ENCODE peak calls at places on chromosomes 4 and X, in five cellular contexts. H is tibial artery, X is suprapubic skin, K is esophagus muscularis mucosa, Q is endothelial cell of umbilical vein. V is an unnamed sample.

GRCh38 chr4:61320154-61320553 is 120.0 kb downstream of the ADGRL3 start:
- DNase-seq in Q (no peak), X (no peak), H (no peak), K (no peak), V (no peak)

GRCh38 chr4:70505152-70505748 is 13.1 kb upstream of the AMTN start:
- DNase-seq in Q (peak; percentile 54), H (no peak), K (no peak), X (no peak), V (peak; percentile 63)

GRCh38 chr4:56530269-56531148 is 24.9 kb downstream of the ARL9 start:
- DNase-seq in H (peak; percentile 89), K (peak; percentile 96), X (peak; percentile 94), Q (peak; percentile 72), V (peak; percentile 84)

GRCh38 chr4:185286571-185286970 is 77.2 kb downstream of the SNX25 start:
- DNase-seq in K (no peak), Q (no peak), H (no peak), X (no peak), V (no peak)

GRCh38 chr4:121950680-121951569 is 935 bp downstream of the TRPC3 start:
- DNase-seq in H (peak; percentile 66), X (peak; percentile 79), K (no peak), Q (peak; percentile 13), V (peak; percentile 19)

GRCh38 chrX:47619486-47620302 is at the start of gene SYN1:
- DNase-seq in H (peak; percentile 80), Q (peak; percentile 60), K (peak; percentile 5), X (peak; percentile 82), V (peak; percentile 85)

GRCh38 chr4:186166852-186167512 is 24.4 kb upstream of the CYP4V2 start:
- DNase-seq in K (peak; percentile 62), Q (no peak), H (no peak), X (no peak), V (no peak)

GRCh38 chr4:54277691-54278090 is 48.6 kb downstream of the PDGFRA start:
- DNase-seq in K (no peak), X (no peak), H (no peak), Q (peak; percentile 92), V (peak; percentile 42)

GRCh38 chrX:119249836-119250340 is 13.8 kb downstream of the PGRMC1 start:
- DNase-seq in H (no peak), Q (no peak), K (no peak), X (no peak), V (no peak)

GRCh38 chr4:102560743-102561341 is 59.7 kb downstream of the NFKB1 start:
- DNase-seq in H (no peak), K (no peak), X (no peak), Q (no peak), V (no peak)

GRCh38 chrX:153934473-153935325 is at the start of gene NAA10:
- DNase-seq in K (no peak), X (no peak), H (peak; percentile 84), Q (peak; percentile 62), V (peak; percentile 77)

GRCh38 chr4:19583827-19584569 is 667.7 kb upstream of the SLIT2 start:
- DNase-seq in K (no peak), X (no peak), Q (no peak), H (no peak), V (no peak)

GRCh38 chr4:158316264-158316663 is 106.0 kb downstream of the TMEM144 start:
- DNase-seq in Q (no peak), X (no peak), H (no peak), K (no peak), V (no peak)

GRCh38 chr4:118997601-118998000 is 108.9 kb downstream of the SYNPO2 start:
- DNase-seq in H (no peak), K (peak; percentile 14), Q (no peak), X (no peak), V (no peak)

GRCh38 chr4:153684182-153685073 is at the start of gene TLR2:
- DNase-seq in K (no peak), H (peak; percentile 88), Q (peak; percentile 17), X (peak; percentile 90), V (peak; percentile 71)

GRCh38 chr4:141425124-141425523 is 204.4 kb downstream of the ZNF330 start:
- DNase-seq in K (no peak), X (no peak), H (no peak), Q (no peak), V (no peak)

GRCh38 chr4:158170691-158171455 is 2.0 kb downstream of the GASK1B start:
- DNase-seq in H (peak; percentile 78), Q (peak; percentile 89), K (no peak), X (peak; percentile 81), V (peak; percentile 40)

GRCh38 chr4:15562114-15562513 is 92.4 kb downstream of the CC2D2A start:
- DNase-seq in X (no peak), Q (no peak), H (no peak), K (no peak), V (no peak)

GRCh38 chr4:51943221-51943620 is 76.9 kb downstream of the LRRC66 start:
- DNase-seq in X (no peak), Q (no peak), H (no peak), K (peak; percentile 29), V (no peak)

GRCh38 chr4:112357453-112357852 is 60.3 kb downstream of the ALPK1 start:
- DNase-seq in K (no peak), X (no peak), H (no peak), Q (no peak), V (no peak)

GRCh38 chr4:169957785-169958184 is 68.4 kb downstream of the MFAP3L start:
- DNase-seq in X (no peak), K (no peak), H (no peak), Q (no peak), V (no peak)

GRCh38 chr4:110626532-110627153 is 3.8 kb upstream of the PITX2 start:
- DNase-seq in X (no peak), H (no peak), K (no peak), Q (no peak), V (no peak)

GRCh38 chrX:28177202-28177601 is 196.0 kb upstream of the DCAF8L1 start:
- DNase-seq in H (no peak), X (no peak), K (no peak), Q (no peak), V (no peak)

GRCh38 chrX:115367455-115367854 is 77.9 kb downstream of the LUZP4 start:
- DNase-seq in H (no peak), X (no peak), Q (peak; percentile 83), K (no peak), V (no peak)

GRCh38 chrX:131854586-131854985 is 168.5 kb upstream of the STK26 start:
- DNase-seq in H (no peak), Q (peak; percentile 20), X (no peak), K (no peak), V (no peak)

GRCh38 chr4:174255790-174256189 is 27.7 kb downstream of the FBXO8 start:
- DNase-seq in H (no peak), K (no peak), X (no peak), Q (no peak), V (no peak)

GRCh38 chr4:43253511-43253910 is 361.0 kb downstream of the GRXCR1 start:
- DNase-seq in K (no peak), X (no peak), H (no peak), Q (no peak), V (no peak)

GRCh38 chr4:5460106-5460801 is 248.1 kb downstream of the EVC2 start:
- DNase-seq in Q (peak; percentile 7), X (peak; percentile 60), K (no peak), H (peak; percentile 47), V (peak; percentile 16)

GRCh38 chr4:16794816-16795445 is 103.5 kb downstream of the LDB2 start:
- DNase-seq in Q (peak; percentile 83), K (no peak), H (no peak), X (peak; percentile 81), V (peak; percentile 50)

GRCh38 chrX:115460565-115460888 is 100.4 kb upstream of the PLS3 start:
- DNase-seq in K (no peak), Q (peak; percentile 84), H (no peak), X (no peak), V (no peak)

GRCh38 chr4:4327652-4328121 is 37.6 kb downstream of the ZBTB49 start:
- DNase-seq in X (peak; percentile 75), H (peak; percentile 50), Q (peak; percentile 10), K (no peak), V (peak; percentile 20)

GRCh38 chrX:70174754-70175153 is 2.5 kb upstream of the DGAT2L6 start:
- DNase-seq in H (no peak), Q (peak; percentile 19), X (no peak), K (no peak), V (no peak)

GRCh38 chrX:11393949-11394654 is 100.9 kb downstream of the AMELX start:
- DNase-seq in Q (no peak), H (no peak), X (no peak), K (no peak), V (no peak)

GRCh38 chr4:73891739-73892405 is 22.7 kb downstream of the CXCL1 start:
- DNase-seq in X (no peak), H (no peak), Q (no peak), K (no peak), V (no peak)

GRCh38 chrX:39772057-39772832 is 325.5 kb downstream of the BCOR start:
- DNase-seq in H (no peak), X (no peak), K (no peak), Q (peak; percentile 44), V (peak; percentile 70)

DNA sequence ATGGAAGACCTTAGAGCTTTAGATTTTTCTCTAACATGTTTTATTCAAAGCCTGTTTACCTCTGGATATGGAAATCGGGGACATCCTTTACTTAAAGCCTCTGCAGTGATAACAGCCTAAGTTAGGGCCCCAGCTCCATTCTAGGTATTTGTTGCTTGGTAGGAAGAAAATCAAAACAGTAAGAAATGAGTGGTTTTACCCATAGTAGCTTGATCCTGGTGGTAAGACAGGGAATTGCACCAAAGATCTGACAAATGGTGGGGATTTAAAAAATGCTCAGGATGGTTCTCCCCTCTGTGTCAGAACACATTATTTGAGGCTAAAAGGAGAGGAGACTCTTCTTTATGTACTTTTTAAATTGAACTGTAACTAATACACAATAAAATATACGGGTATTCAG is 52.4 kb downstream of the AFF2 start:
- DNase-seq in Q (no peak), H (no peak), X (no peak), K (no peak), V (no peak)
- TF ChIP-seq CTCF in Q (no peak), H (no peak), X (no peak), K (no peak), V (peak; percentile 6)

GRCh38 chr4:108116423-108117168 is 52.1 kb downstream of the LEF1 start:
- DNase-seq in K (peak; percentile 90), Q (no peak), H (no peak), X (no peak), V (no peak)
- H3K4me1 ChIP-seq in K (no peaks in the 10 kb centered on the region), Q (no peaks in the 10 kb centered on the region), H (no peaks in the 10 kb centered on the region), X (peaks cover 6% of the 10 kb centered on the region), V (peaks cover 4% of the 10 kb centered on the region)

DNA sequence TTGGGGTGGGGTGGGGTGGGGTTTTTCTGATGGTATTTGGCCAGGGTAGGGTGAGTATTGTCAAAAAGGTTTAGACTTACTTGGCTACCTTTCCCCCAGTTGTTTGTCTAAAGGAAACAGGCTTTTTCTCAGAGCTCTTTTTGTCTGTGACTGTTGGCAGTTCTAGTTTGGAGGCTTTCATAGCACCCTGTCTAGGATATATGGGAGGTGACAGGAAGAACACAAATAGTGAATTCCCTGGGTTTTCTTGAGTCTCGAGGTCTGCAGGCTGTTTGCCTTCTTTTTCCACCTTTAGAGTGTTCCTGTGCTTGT is 13.5 kb downstream of the RPS6KA3 start:
- DNase-seq in X (no peak), Q (peak; percentile 6), H (no peak), K (no peak), V (no peak)
- TF ChIP-seq CTCF in X (no peak), Q (no peak), H (no peak), K (no peak), V (no peak)

DNA sequence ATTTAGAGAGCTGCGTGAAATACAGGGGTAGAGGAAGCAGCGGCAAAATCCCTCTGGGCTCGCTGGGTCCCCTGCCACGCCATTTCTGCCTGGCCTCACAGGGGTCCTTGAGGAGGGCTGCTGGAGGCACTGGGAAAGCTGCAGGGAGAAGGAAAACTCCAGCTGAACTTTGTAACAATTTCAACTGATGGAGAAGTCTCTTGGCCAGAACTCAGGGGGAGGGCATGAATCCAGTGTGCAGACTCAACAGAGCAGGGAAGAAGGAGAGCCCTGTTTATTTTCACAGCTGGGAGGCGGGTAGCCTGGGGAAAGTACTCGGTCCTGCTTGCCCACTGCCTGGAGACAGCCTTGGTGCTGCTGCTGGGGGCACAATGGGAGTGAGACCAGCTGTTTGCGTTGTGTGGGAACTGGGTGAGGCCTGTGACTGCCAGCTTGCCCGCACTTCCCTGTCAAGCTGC is 93.2 kb upstream of the MAPK10 start:
- DNase-seq in X (no peak), K (no peak), Q (no peak), H (no peak), V (no peak)
- H3K4me1 ChIP-seq in X (peaks cover 7% of the 10 kb centered on the region), K (peaks cover 26% of the 10 kb centered on the region), Q (no peaks in the 10 kb centered on the region), H (no peaks in the 10 kb centered on the region), V (no peaks in the 10 kb centered on the region)